ENCODE peak calls at places on chromosomes 3 and 15, in five cellular contexts. One of them, this sample, is unnamed.

GRCh38 chr3:40341671-40342070 is 32.2 kb downstream of the EIF1B start:
- DNase-seq in SK-N-SH: peak; percentile 57
- DNase-seq in GM12878: no peak
- DNase-seq in IMR-90: no peak
- DNase-seq in K562: no peak
- DNase-seq in this sample: no peak

GRCh38 chr3:127065561-127066270 is 82.8 kb downstream of the PLXNA1 start:
- DNase-seq in GM12878: no peak
- DNase-seq in IMR-90: no peak
- DNase-seq in K562: no peak
- DNase-seq in SK-N-SH: no peak
- DNase-seq in this sample: no peak

GRCh38 chr15:77915261-77915960 is 162.1 kb downstream of the TBC1D2B start:
- DNase-seq in IMR-90: no peak
- DNase-seq in K562: no peak
- DNase-seq in SK-N-SH: no peak
- DNase-seq in GM12878: no peak
- DNase-seq in this sample: no peak

GRCh38 chr3:157493627-157494550 is 9.3 kb downstream of the VEPH1 start:
- DNase-seq in GM12878: no peak
- DNase-seq in IMR-90: peak; percentile 71
- DNase-seq in SK-N-SH: peak; percentile 12
- DNase-seq in K562: peak; percentile 14
- DNase-seq in this sample: peak; percentile 10

GRCh38 chr3:154976072-154976983 is 103.8 kb upstream of the MME start:
- DNase-seq in SK-N-SH: no peak
- DNase-seq in K562: no peak
- DNase-seq in GM12878: no peak
- DNase-seq in IMR-90: no peak
- DNase-seq in this sample: no peak

GRCh38 chr3:901953-902778 is 190.7 kb upstream of the CNTN6 start:
- DNase-seq in GM12878: no peak
- DNase-seq in SK-N-SH: peak; percentile 3
- DNase-seq in K562: peak; percentile 27
- DNase-seq in IMR-90: no peak
- DNase-seq in this sample: peak; percentile 10

GRCh38 chr3:12467746-12468145 is 16.5 kb upstream of the TSEN2 start:
- DNase-seq in K562: no peak
- DNase-seq in SK-N-SH: no peak
- DNase-seq in GM12878: no peak
- DNase-seq in IMR-90: no peak
- DNase-seq in this sample: no peak

GRCh38 chr3:72515915-72516314 is 332.3 kb downstream of the SHQ1 start:
- DNase-seq in K562: no peak
- DNase-seq in IMR-90: peak; percentile 8
- DNase-seq in SK-N-SH: no peak
- DNase-seq in GM12878: no peak
- DNase-seq in this sample: no peak

GRCh38 chr3:184679056-184679502 is 32.8 kb downstream of the MAGEF1 start:
- DNase-seq in SK-N-SH: peak; percentile 60
- DNase-seq in K562: no peak
- DNase-seq in GM12878: no peak
- DNase-seq in IMR-90: no peak
- DNase-seq in this sample: no peak

DNA sequence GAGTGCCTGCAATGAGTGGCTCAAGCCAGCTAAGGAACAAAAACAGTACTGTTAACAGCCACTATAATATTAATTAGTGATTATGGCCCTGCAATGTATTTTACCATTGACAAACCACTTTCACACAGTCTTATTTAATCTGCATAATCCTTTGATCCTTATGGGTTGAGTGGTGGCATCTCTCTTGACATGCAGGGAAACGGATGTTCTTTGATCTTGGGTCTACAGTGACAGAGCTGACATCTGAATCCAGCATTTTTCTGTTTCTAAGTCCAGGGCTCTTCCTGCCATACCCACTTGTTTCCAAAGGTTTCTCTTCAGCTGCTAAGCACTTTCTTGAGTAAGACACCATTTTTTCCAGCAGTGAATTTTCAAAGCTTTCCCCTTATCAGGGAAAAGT is 277.7 kb upstream of the ROPN1 start:
- DNase-seq in GM12878: no peak
- DNase-seq in SK-N-SH: no peak
- DNase-seq in IMR-90: no peak
- DNase-seq in K562: no peak
- DNase-seq in this sample: no peak
- TF ChIP-seq RCOR1 in GM12878: no peak
- TF ChIP-seq RCOR1 in SK-N-SH: no peak
- TF ChIP-seq RCOR1 in IMR-90: no peak
- TF ChIP-seq RCOR1 in K562: no peak
- TF ChIP-seq RCOR1 in this sample: no peak

DNA sequence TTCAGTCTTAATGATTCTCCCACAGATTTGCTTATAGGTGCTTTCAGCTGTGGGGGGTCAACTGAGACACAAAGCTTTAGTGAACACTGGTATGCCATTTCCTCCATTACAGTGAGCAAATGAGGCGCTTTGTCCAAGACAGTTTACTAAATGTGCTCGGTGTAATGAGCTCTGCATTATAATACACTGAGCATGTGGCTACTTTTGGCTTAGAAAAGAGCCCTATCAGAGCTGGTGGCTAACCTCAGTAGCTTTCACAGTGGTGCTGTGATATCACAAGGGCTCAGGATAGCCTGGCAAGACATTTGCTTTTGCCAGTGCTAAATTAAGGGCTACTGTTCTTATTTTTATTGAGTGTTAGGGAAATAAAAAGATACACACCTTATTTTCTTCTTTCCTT is 749.7 kb upstream of the ARPP21 start:
- DNase-seq in SK-N-SH: no peak
- DNase-seq in K562: no peak
- DNase-seq in IMR-90: no peak
- DNase-seq in GM12878: no peak
- DNase-seq in this sample: no peak
- TF ChIP-seq RFX5 in SK-N-SH: no peak
- TF ChIP-seq RFX5 in K562: no peak
- TF ChIP-seq RFX5 in IMR-90: no peak
- TF ChIP-seq RFX5 in GM12878: no peak
- TF ChIP-seq RFX5 in this sample: no peak

DNA sequence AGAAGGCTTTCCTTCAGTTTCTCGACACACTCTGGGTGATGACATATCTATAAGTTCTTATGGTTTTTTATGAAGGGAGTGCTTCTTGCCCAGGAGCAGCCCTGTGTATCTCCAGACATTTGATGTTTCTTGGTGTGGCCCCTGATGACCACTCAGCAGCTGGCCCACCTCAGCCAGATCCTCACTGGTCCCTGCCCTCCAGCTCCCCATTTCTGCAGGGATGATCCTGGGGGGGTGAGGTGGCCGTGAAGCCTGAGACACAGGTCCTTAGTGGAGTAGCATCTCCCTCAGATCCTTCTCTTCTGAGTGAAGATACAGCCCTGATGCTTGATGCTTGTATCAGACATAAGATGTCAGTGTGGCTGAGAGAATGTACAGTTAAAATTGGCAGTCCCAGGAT is 127.7 kb downstream of the LRRC3B start:
- DNase-seq in K562: no peak
- DNase-seq in GM12878: no peak
- DNase-seq in SK-N-SH: no peak
- DNase-seq in IMR-90: no peak
- DNase-seq in this sample: no peak
- TF ChIP-seq RCOR1 in K562: no peak
- TF ChIP-seq RCOR1 in GM12878: no peak
- TF ChIP-seq RCOR1 in SK-N-SH: no peak
- TF ChIP-seq RCOR1 in IMR-90: no peak
- TF ChIP-seq RCOR1 in this sample: no peak

GRCh38 chr3:146047485-146047884 is 113.5 kb downstream of the PLOD2 start:
- DNase-seq in SK-N-SH: no peak
- DNase-seq in IMR-90: no peak
- DNase-seq in K562: no peak
- DNase-seq in GM12878: no peak
- DNase-seq in this sample: no peak
- TF ChIP-seq RFX5 in SK-N-SH: no peak
- TF ChIP-seq RFX5 in IMR-90: no peak
- TF ChIP-seq RFX5 in K562: no peak
- TF ChIP-seq RFX5 in GM12878: no peak
- TF ChIP-seq RFX5 in this sample: no peak

DNA sequence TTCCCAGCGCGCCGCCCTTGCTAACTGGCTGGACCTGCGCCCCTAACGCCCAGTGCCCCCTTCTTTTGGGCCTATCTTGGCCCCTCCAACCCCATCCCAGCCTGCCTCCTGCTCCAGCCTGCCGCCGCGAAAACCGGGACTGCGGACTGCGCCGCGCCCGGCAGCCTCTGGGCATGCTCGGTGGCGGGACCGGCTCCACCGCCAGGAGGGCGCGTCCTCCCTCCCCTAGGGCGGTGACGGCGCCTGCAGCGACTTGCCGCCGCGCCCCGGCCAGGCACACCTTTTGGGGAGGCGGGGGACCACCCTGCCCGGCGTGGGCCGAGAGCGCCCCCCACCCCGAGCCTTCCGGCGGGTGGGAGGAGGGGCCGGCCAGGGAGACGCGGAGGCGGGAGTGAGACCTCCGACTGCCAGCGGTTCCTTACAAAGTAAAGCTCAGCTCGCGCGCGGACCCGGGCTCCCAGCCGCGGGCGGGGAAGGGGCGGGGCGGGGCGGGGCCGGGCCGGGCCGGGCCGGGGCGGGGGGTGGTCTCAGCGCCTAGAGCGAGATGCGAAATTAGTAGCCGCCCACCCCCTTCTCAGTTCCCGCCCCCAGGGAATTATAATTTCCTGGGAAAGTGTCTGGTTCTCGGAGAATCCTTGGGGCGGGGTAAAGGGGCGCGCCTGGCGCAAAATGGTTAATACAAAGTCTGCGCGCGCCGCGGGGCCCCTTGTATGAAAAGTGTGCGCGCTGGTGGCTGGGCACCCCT is 225.0 kb upstream of the IL12A start:
- DNase-seq in K562: peak; percentile 61
- DNase-seq in SK-N-SH: peak; percentile 87
- DNase-seq in GM12878: no peak
- DNase-seq in IMR-90: peak; percentile 84
- DNase-seq in this sample: peak; percentile 81
- TF ChIP-seq RCOR1 in K562: no peak
- TF ChIP-seq RCOR1 in SK-N-SH: no peak
- TF ChIP-seq RCOR1 in GM12878: no peak
- TF ChIP-seq RCOR1 in IMR-90: no peak
- TF ChIP-seq RCOR1 in this sample: no peak

GRCh38 chr15:85351965-85352364 is 28.4 kb upstream of the AKAP13 start:
- DNase-seq in GM12878: no peak
- DNase-seq in IMR-90: no peak
- DNase-seq in SK-N-SH: no peak
- DNase-seq in K562: no peak
- DNase-seq in this sample: no peak
- TF ChIP-seq RFX5 in GM12878: no peak
- TF ChIP-seq RFX5 in IMR-90: no peak
- TF ChIP-seq RFX5 in SK-N-SH: no peak
- TF ChIP-seq RFX5 in K562: no peak
- TF ChIP-seq RFX5 in this sample: no peak

DNA sequence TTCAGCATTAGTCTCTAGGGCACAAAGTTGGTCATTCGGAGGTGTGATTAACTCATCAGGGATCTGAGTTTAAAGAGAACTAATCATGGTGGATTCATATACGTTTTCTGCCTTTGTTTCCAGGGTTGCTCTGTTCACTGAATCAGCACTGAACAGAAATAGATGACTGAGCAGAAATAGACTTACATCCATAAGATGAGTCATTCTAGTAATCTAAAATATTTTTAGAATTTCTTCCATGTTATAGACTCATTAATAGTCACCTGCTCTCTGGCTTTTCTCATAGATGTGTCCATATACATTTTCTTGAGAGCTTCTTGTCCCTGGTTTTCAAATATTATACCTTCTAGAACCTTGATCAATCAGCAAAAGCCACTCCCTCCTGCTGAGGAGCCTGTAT is 837.6 kb upstream of the DPPA4 start:
- DNase-seq in GM12878: no peak
- DNase-seq in SK-N-SH: no peak
- DNase-seq in IMR-90: peak; percentile 47
- DNase-seq in K562: no peak
- DNase-seq in this sample: no peak
- TF ChIP-seq RCOR1 in GM12878: no peak
- TF ChIP-seq RCOR1 in SK-N-SH: no peak
- TF ChIP-seq RCOR1 in IMR-90: no peak
- TF ChIP-seq RCOR1 in K562: no peak
- TF ChIP-seq RCOR1 in this sample: no peak

DNA sequence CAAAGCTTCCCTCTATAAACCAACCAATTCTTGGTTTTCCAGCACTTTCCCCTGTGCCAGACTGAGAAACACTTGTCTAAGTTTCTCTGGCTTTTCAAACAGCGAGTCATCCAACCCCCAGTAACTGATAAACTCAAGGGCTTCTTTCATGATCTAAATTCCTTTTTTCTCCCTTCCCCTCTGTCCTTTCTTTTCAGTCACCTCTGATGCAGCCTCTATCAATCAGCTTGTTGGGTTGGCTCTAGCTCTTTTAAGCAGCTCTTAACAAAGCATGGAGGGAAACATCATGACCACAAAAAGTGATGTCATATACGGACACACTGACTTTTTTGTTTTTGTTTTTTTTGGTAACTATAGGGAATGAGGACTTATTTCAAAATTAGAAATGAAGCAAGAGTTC is 456.9 kb upstream of the ONECUT1 start:
- DNase-seq in IMR-90: no peak
- DNase-seq in K562: no peak
- DNase-seq in SK-N-SH: no peak
- DNase-seq in GM12878: no peak
- DNase-seq in this sample: no peak
- TF ChIP-seq RFX5 in IMR-90: no peak
- TF ChIP-seq RFX5 in K562: no peak
- TF ChIP-seq RFX5 in SK-N-SH: no peak
- TF ChIP-seq RFX5 in GM12878: no peak
- TF ChIP-seq RFX5 in this sample: no peak